ENCODE peak calls at places on chromosomes 7 and 10, in eight cellular contexts. One of them, this sample, is unnamed.

GRCh38 chr7:106623846-106624245 is 37.1 kb downstream of the CCDC71L start:
- DNase-seq in uterus: no peak
- DNase-seq in fibroblast of lung: peak; percentile 59
- DNase-seq in heart right ventricle: no peak
- DNase-seq in transverse colon: no peak
- DNase-seq in dorsolateral prefrontal cortex: no peak
- DNase-seq in brain microvascular endothelial cell: peak; percentile 67
- DNase-seq in NB4: no peak
- DNase-seq in this sample: peak; percentile 92

GRCh38 chr10:11448190-11448544 is 163.3 kb downstream of the USP6NL start:
- DNase-seq in dorsolateral prefrontal cortex: no peak
- DNase-seq in brain microvascular endothelial cell: no peak
- DNase-seq in NB4: no peak
- DNase-seq in heart right ventricle: no peak
- DNase-seq in uterus: no peak
- DNase-seq in fibroblast of lung: no peak
- DNase-seq in transverse colon: no peak
- DNase-seq in this sample: no peak

GRCh38 chr10:111837089-111837488 is 346.5 kb downstream of the GPAM start:
- DNase-seq in uterus: no peak
- DNase-seq in brain microvascular endothelial cell: no peak
- DNase-seq in transverse colon: no peak
- DNase-seq in fibroblast of lung: no peak
- DNase-seq in dorsolateral prefrontal cortex: no peak
- DNase-seq in NB4: no peak
- DNase-seq in heart right ventricle: no peak
- DNase-seq in this sample: no peak

GRCh38 chr7:46296526-46296925 is 375.5 kb upstream of the IGFBP3 start:
- DNase-seq in dorsolateral prefrontal cortex: no peak
- DNase-seq in fibroblast of lung: no peak
- DNase-seq in uterus: no peak
- DNase-seq in heart right ventricle: no peak
- DNase-seq in NB4: no peak
- DNase-seq in brain microvascular endothelial cell: no peak
- DNase-seq in transverse colon: no peak
- DNase-seq in this sample: no peak

GRCh38 chr7:12728192-12728538 is 40.7 kb downstream of the ARL4A start:
- DNase-seq in heart right ventricle: peak; percentile 43
- DNase-seq in brain microvascular endothelial cell: no peak
- DNase-seq in uterus: no peak
- DNase-seq in dorsolateral prefrontal cortex: no peak
- DNase-seq in NB4: no peak
- DNase-seq in transverse colon: no peak
- DNase-seq in fibroblast of lung: no peak
- DNase-seq in this sample: no peak

GRCh38 chr7:74584160-74584954 is 73.2 kb upstream of the GTF2I start:
- DNase-seq in uterus: no peak
- DNase-seq in NB4: peak; percentile 44
- DNase-seq in transverse colon: no peak
- DNase-seq in brain microvascular endothelial cell: no peak
- DNase-seq in dorsolateral prefrontal cortex: no peak
- DNase-seq in fibroblast of lung: no peak
- DNase-seq in heart right ventricle: no peak
- DNase-seq in this sample: no peak

GRCh38 chr7:30225863-30226361 is 58.5 kb upstream of the ZNRF2 start:
- DNase-seq in NB4: peak; percentile 97
- DNase-seq in dorsolateral prefrontal cortex: peak; percentile 59
- DNase-seq in brain microvascular endothelial cell: peak; percentile 12
- DNase-seq in fibroblast of lung: peak; percentile 64
- DNase-seq in transverse colon: peak; percentile 72
- DNase-seq in uterus: peak; percentile 53
- DNase-seq in heart right ventricle: peak; percentile 63
- DNase-seq in this sample: peak; percentile 40

GRCh38 chr10:50991496-50992355 is 82.6 kb upstream of the PRKG1 start:
- DNase-seq in heart right ventricle: peak; percentile 72
- DNase-seq in brain microvascular endothelial cell: peak; percentile 59
- DNase-seq in dorsolateral prefrontal cortex: no peak
- DNase-seq in transverse colon: peak; percentile 61
- DNase-seq in NB4: no peak
- DNase-seq in fibroblast of lung: peak; percentile 84
- DNase-seq in uterus: peak; percentile 35
- DNase-seq in this sample: peak; percentile 78

GRCh38 chr10:43824934-43825333 is 176.3 kb upstream of the ZNF32 start:
- DNase-seq in uterus: peak; percentile 80
- DNase-seq in NB4: no peak
- DNase-seq in dorsolateral prefrontal cortex: no peak
- DNase-seq in brain microvascular endothelial cell: peak; percentile 44
- DNase-seq in transverse colon: peak; percentile 41
- DNase-seq in fibroblast of lung: peak; percentile 75
- DNase-seq in heart right ventricle: peak; percentile 90
- DNase-seq in this sample: peak; percentile 76

GRCh38 chr7:150368884-150369739 is 490 bp downstream of the REPIN1 start:
- DNase-seq in uterus: peak; percentile 56
- DNase-seq in dorsolateral prefrontal cortex: no peak
- DNase-seq in NB4: peak; percentile 88
- DNase-seq in brain microvascular endothelial cell: peak; percentile 44
- DNase-seq in heart right ventricle: peak; percentile 85
- DNase-seq in fibroblast of lung: peak; percentile 64
- DNase-seq in transverse colon: peak; percentile 67
- DNase-seq in this sample: peak; percentile 78

GRCh38 chr10:103919648-103920025 is 1.7 kb upstream of the STN1 start:
- DNase-seq in dorsolateral prefrontal cortex: no peak
- DNase-seq in NB4: no peak
- DNase-seq in fibroblast of lung: no peak
- DNase-seq in transverse colon: no peak
- DNase-seq in brain microvascular endothelial cell: no peak
- DNase-seq in uterus: no peak
- DNase-seq in heart right ventricle: no peak
- DNase-seq in this sample: no peak

GRCh38 chr10:103923502-103923901 is 5.5 kb upstream of the STN1 start:
- DNase-seq in NB4: no peak
- DNase-seq in brain microvascular endothelial cell: no peak
- DNase-seq in dorsolateral prefrontal cortex: no peak
- DNase-seq in heart right ventricle: no peak
- DNase-seq in fibroblast of lung: no peak
- DNase-seq in uterus: no peak
- DNase-seq in transverse colon: no peak
- DNase-seq in this sample: no peak

GRCh38 chr10:103922659-103923058 is 4.7 kb upstream of the STN1 start:
- DNase-seq in NB4: no peak
- DNase-seq in dorsolateral prefrontal cortex: no peak
- DNase-seq in transverse colon: no peak
- DNase-seq in brain microvascular endothelial cell: no peak
- DNase-seq in uterus: no peak
- DNase-seq in heart right ventricle: no peak
- DNase-seq in fibroblast of lung: no peak
- DNase-seq in this sample: no peak

GRCh38 chr10:103921248-103921647 is 3.3 kb upstream of the STN1 start:
- DNase-seq in dorsolateral prefrontal cortex: no peak
- DNase-seq in fibroblast of lung: no peak
- DNase-seq in NB4: no peak
- DNase-seq in heart right ventricle: no peak
- DNase-seq in uterus: no peak
- DNase-seq in brain microvascular endothelial cell: no peak
- DNase-seq in transverse colon: no peak
- DNase-seq in this sample: no peak

DNA sequence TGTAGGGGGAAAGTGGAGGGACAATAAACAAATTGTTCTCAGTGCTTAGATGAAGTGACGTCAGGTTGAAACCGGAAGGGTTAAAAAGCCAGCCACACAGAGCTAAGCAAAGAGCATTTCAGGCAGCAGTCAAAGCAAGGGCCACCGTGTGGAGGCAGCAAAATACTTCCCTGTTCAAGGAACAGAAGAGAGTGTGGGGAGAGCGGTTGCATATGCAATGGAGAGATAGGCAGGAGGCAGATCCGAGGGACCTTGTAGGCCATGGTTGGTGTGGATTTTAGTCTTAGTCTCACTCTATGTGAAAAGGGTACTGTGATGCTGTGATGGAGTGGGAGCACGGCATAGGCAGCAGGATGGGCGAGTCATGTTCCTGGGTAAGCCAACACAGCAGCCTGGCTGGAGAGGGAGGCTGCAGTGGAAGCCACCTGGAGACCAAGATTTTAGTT is 3.8 kb upstream of the STN1 start:
- DNase-seq in fibroblast of lung: peak; percentile 43
- DNase-seq in transverse colon: peak; percentile 40
- DNase-seq in heart right ventricle: no peak
- DNase-seq in brain microvascular endothelial cell: peak; percentile 13
- DNase-seq in dorsolateral prefrontal cortex: peak; percentile 65
- DNase-seq in NB4: no peak
- DNase-seq in uterus: no peak
- DNase-seq in this sample: no peak
- TF ChIP-seq CTCF in fibroblast of lung: peak; percentile 6
- TF ChIP-seq CTCF in transverse colon: peak; percentile 28
- TF ChIP-seq CTCF in heart right ventricle: no peak
- TF ChIP-seq CTCF in brain microvascular endothelial cell: peak; percentile 39
- TF ChIP-seq CTCF in dorsolateral prefrontal cortex: peak; percentile 46
- TF ChIP-seq CTCF in NB4: no peak
- TF ChIP-seq CTCF in uterus: no peak
- TF ChIP-seq CTCF in this sample: no peak

GRCh38 chr7:23802720-23803397 is 92.8 kb downstream of the STK31 start:
- DNase-seq in uterus: no peak
- DNase-seq in dorsolateral prefrontal cortex: no peak
- DNase-seq in fibroblast of lung: no peak
- DNase-seq in heart right ventricle: no peak
- DNase-seq in transverse colon: no peak
- DNase-seq in NB4: no peak
- DNase-seq in brain microvascular endothelial cell: no peak
- DNase-seq in this sample: no peak
- H3K4me3 ChIP-seq in uterus: no peak overlapping the region
- H3K4me3 ChIP-seq in dorsolateral prefrontal cortex: no peak overlapping the region
- H3K4me3 ChIP-seq in fibroblast of lung: no peak overlapping the region
- H3K4me3 ChIP-seq in heart right ventricle: no peak overlapping the region
- H3K4me3 ChIP-seq in transverse colon: no peak overlapping the region
- H3K4me3 ChIP-seq in NB4: no peak overlapping the region
- H3K4me3 ChIP-seq in brain microvascular endothelial cell: no peak overlapping the region
- H3K4me3 ChIP-seq in this sample: no peak overlapping the region

GRCh38 chr10:79380125-79380917 is 33.1 kb downstream of the PPIF start:
- DNase-seq in fibroblast of lung: peak; percentile 56
- DNase-seq in dorsolateral prefrontal cortex: no peak
- DNase-seq in brain microvascular endothelial cell: no peak
- DNase-seq in uterus: peak; percentile 73
- DNase-seq in transverse colon: peak; percentile 40
- DNase-seq in NB4: no peak
- DNase-seq in heart right ventricle: no peak
- DNase-seq in this sample: peak; percentile 83

GRCh38 chr10:79381804-79382221 is 34.5 kb downstream of the PPIF start:
- DNase-seq in dorsolateral prefrontal cortex: peak; percentile 68
- DNase-seq in brain microvascular endothelial cell: peak; percentile 92
- DNase-seq in fibroblast of lung: peak; percentile 82
- DNase-seq in transverse colon: peak; percentile 71
- DNase-seq in heart right ventricle: peak; percentile 76
- DNase-seq in NB4: no peak
- DNase-seq in uterus: peak; percentile 95
- DNase-seq in this sample: peak; percentile 87

GRCh38 chr10:79379512-79380124 is 32.3 kb downstream of the PPIF start:
- DNase-seq in NB4: no peak
- DNase-seq in heart right ventricle: no peak
- DNase-seq in uterus: peak; percentile 57
- DNase-seq in fibroblast of lung: no peak
- DNase-seq in brain microvascular endothelial cell: no peak
- DNase-seq in transverse colon: peak; percentile 20
- DNase-seq in dorsolateral prefrontal cortex: no peak
- DNase-seq in this sample: peak; percentile 31

GRCh38 chr10:79382491-79382941 is 35.2 kb downstream of the PPIF start:
- DNase-seq in dorsolateral prefrontal cortex: peak; percentile 28
- DNase-seq in transverse colon: peak; percentile 10
- DNase-seq in brain microvascular endothelial cell: no peak
- DNase-seq in uterus: peak; percentile 63
- DNase-seq in heart right ventricle: no peak
- DNase-seq in NB4: no peak
- DNase-seq in fibroblast of lung: no peak
- DNase-seq in this sample: no peak

DNA sequence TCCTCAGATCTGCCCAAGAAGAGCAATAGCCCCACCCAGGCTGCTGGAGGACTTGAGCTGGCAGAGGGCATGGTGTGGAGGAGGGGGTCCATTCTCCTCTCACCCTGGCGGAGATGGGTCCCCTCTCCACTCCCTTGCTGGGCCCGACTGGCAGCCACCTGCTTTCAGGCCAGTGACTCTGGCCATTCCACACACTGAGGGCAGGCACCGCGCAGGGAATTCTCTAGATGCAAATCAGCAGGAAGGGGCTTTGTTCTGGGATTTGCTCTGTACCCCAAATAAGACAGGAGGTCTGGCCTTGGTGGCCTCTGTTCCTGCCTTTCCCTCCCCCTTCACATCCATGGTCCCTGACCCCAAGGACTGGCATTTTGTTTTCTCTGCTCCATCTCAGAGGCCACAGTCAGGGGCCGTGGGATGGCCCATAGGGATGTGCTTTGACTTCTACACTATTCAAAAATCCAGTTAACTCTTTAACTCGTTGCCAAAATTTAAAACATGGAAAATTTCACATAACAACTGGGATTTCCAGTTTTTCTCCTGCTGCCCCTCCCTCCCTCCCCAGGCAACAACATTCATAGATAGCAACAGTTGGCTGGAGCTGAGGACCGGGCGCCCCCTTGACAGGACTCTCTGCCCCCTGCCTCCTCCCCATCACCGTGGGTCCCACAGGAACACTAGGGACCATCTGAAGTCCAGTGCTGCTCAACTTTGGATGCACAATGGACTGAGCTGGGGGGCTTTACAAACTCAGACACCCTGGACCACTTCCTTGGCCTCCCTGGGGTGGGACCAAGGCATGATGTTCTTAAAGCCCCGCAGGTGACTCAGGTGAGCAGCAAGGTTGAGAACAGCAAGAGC is 33.9 kb downstream of the PPIF start:
- DNase-seq in brain microvascular endothelial cell: no peak
- DNase-seq in fibroblast of lung: no peak
- DNase-seq in NB4: no peak
- DNase-seq in uterus: peak; percentile 45
- DNase-seq in transverse colon: peak; percentile 5
- DNase-seq in heart right ventricle: no peak
- DNase-seq in dorsolateral prefrontal cortex: no peak
- DNase-seq in this sample: no peak
- TF ChIP-seq CTCF in brain microvascular endothelial cell: no peak
- TF ChIP-seq CTCF in fibroblast of lung: no peak
- TF ChIP-seq CTCF in NB4: no peak
- TF ChIP-seq CTCF in uterus: no peak
- TF ChIP-seq CTCF in transverse colon: no peak
- TF ChIP-seq CTCF in heart right ventricle: no peak
- TF ChIP-seq CTCF in dorsolateral prefrontal cortex: no peak
- TF ChIP-seq CTCF in this sample: no peak

GRCh38 chr7:131655866-131656265 is 99.4 kb upstream of the PODXL start:
- DNase-seq in transverse colon: no peak
- DNase-seq in brain microvascular endothelial cell: no peak
- DNase-seq in dorsolateral prefrontal cortex: no peak
- DNase-seq in uterus: no peak
- DNase-seq in heart right ventricle: no peak
- DNase-seq in fibroblast of lung: no peak
- DNase-seq in NB4: no peak
- DNase-seq in this sample: no peak
- H3K4me3 ChIP-seq in transverse colon: no peak overlapping the region
- H3K4me3 ChIP-seq in brain microvascular endothelial cell: no peak overlapping the region
- H3K4me3 ChIP-seq in dorsolateral prefrontal cortex: no peak overlapping the region
- H3K4me3 ChIP-seq in uterus: no peak overlapping the region
- H3K4me3 ChIP-seq in heart right ventricle: no peak overlapping the region
- H3K4me3 ChIP-seq in fibroblast of lung: no peak overlapping the region
- H3K4me3 ChIP-seq in NB4: no peak overlapping the region
- H3K4me3 ChIP-seq in this sample: no peak overlapping the region

GRCh38 chr7:44348300-44348699 is 22.9 kb upstream of the CAMK2B start:
- DNase-seq in NB4: peak; percentile 75
- DNase-seq in dorsolateral prefrontal cortex: no peak
- DNase-seq in brain microvascular endothelial cell: peak; percentile 49
- DNase-seq in heart right ventricle: no peak
- DNase-seq in transverse colon: no peak
- DNase-seq in uterus: no peak
- DNase-seq in fibroblast of lung: peak; percentile 32
- DNase-seq in this sample: peak; percentile 34
- TF ChIP-seq CTCF in NB4: peak; percentile 61
- TF ChIP-seq CTCF in dorsolateral prefrontal cortex: no peak
- TF ChIP-seq CTCF in brain microvascular endothelial cell: peak; percentile 83
- TF ChIP-seq CTCF in heart right ventricle: no peak
- TF ChIP-seq CTCF in transverse colon: no peak
- TF ChIP-seq CTCF in uterus: no peak
- TF ChIP-seq CTCF in fibroblast of lung: peak; percentile 36
- TF ChIP-seq CTCF in this sample: peak; percentile 60